ENCODE peak calls at places on chromosomes 3 and 15, in five cellular contexts. S is stimulated activated CD8-positive, alpha-beta memory T cell treated with anti-CD3 and anti-CD28 coated beads, Interleukin-4, amount 100 ng/mL, for 1 hour; C is neural crest cell; D is activated T-helper 1 cell treated with anti-CD3 and anti-CD28 coated beads, Interleukin-12 subunit alpha, Interleukin-12 subunit beta, Interleukin-2, Interleukin-4 antibody, amounts not matched to agents 30 ng/mL and 10 ng/mL and 1 ng/mL, durations not matched to agents 14 hours and 24 hours and 36 hours; V is NCI-H1694. E is an unnamed sample.

GRCh38 chr3:173869786-173870185 is 472.2 kb downstream of the NLGN1 start:
- DNase-seq in S (no peak), C (no peak), D (no peak), V (no peak), E (no peak)

GRCh38 chr15:45906230-45906629 is 271.4 kb downstream of the SQOR start:
- DNase-seq in S (no peak), C (no peak), D (no peak), V (no peak), E (no peak)

GRCh38 chr3:179663093-179663492 is 10.3 kb downstream of the USP13 start:
- DNase-seq in S (no peak), C (no peak), D (no peak), V (no peak), E (no peak)

GRCh38 chr3:133130168-133130567 is 92.0 kb downstream of the TMEM108 start:
- DNase-seq in S (no peak), C (no peak), D (no peak), V (no peak), E (no peak)

GRCh38 chr3:172680684-172681083 is 30.2 kb downstream of the NCEH1 start:
- DNase-seq in S (no peak), C (no peak), D (no peak), V (no peak), E (no peak)

GRCh38 chr3:40653878-40654277 is 129.1 kb downstream of the ZNF621 start:
- DNase-seq in S (no peak), C (no peak), D (no peak), V (no peak), E (no peak)

GRCh38 chr15:57541805-57542504 is 49.7 kb upstream of the MYZAP start:
- DNase-seq in S (no peak), C (peak), D (no peak), V (peak), E (peak)

GRCh38 chr15:73927476-73928240 is 1.4 kb downstream of the LOXL1 start:
- DNase-seq in S (peak), C (no peak), D (peak), V (peak), E (peak)

GRCh38 chr3:170701696-170702678 is 116.1 kb upstream of the SLC7A14 start:
- DNase-seq in S (no peak), C (no peak), D (no peak), V (no peak), E (no peak)

GRCh38 chr3:44476181-44476599 is 1.3 kb downstream of the ZNF445 start:
- DNase-seq in S (no peak), C (no peak), D (no peak), V (no peak), E (no peak)

GRCh38 chr3:23590874-23591273 is 214.9 kb upstream of the UBE2E1 start:
- DNase-seq in S (no peak), C (no peak), D (no peak), V (no peak), E (no peak)

GRCh38 chr15:42239528-42240245 is 31.6 kb upstream of the VPS39 start:
- DNase-seq in S (no peak), C (no peak), D (no peak), V (no peak), E (peak)

GRCh38 chr15:85475317-85475701 is 94.9 kb downstream of the AKAP13 start:
- DNase-seq in S (no peak), C (no peak), D (no peak), V (no peak), E (no peak)

GRCh38 chr3:101936419-101937331 is 87.4 kb downstream of the NFKBIZ start:
- DNase-seq in S (no peak), C (no peak), D (peak), V (no peak), E (peak)

GRCh38 chr3:27080126-27080525 is 289.1 kb downstream of the NEK10 start:
- DNase-seq in S (no peak), C (no peak), D (no peak), V (no peak), E (no peak)

E was measured in DMS53.